ENCODE peak calls at places on chromosome 15, in four cellular contexts. S, R, N and L are unnamed samples.

GRCh38 chr15:101841656-101842055 is 29.7 kb downstream of the OR4F15 start:
- DNase-seq in S (no peak), R (no peak), N (no peak), L (no peak)

GRCh38 chr15:50907866-50908208 is 646 bp upstream of the AP4E1 start:
- DNase-seq in S (no peak), R (peak; percentile 31), N (peak; percentile 28), L (no peak)

GRCh38 chr15:44670087-44670945 is 6.9 kb upstream of the SPG11 start:
- DNase-seq in S (no peak), R (no peak), N (no peak), L (no peak)

GRCh38 chr15:37981781-37982180 is 47.3 kb downstream of the TMCO5A start:
- DNase-seq in S (no peak), R (no peak), N (no peak), L (no peak)

GRCh38 chr15:45377630-45378148 is 655 bp downstream of the GATM start:
- DNase-seq in S (peak; percentile 71), R (no peak), N (peak; percentile 51), L (peak; percentile 73)

GRCh38 chr15:41967506-41968206 is 4.7 kb downstream of the EHD4 start:
- DNase-seq in S (no peak), R (no peak), N (peak; percentile 27), L (no peak)

GRCh38 chr15:63240136-63240535 is 37.3 kb upstream of the APH1B start:
- DNase-seq in S (no peak), R (no peak), N (no peak), L (no peak)

GRCh38 chr15:60751985-60752952 is 273.3 kb upstream of the ICE2 start:
- DNase-seq in S (peak; percentile 37), R (peak; percentile 56), N (peak; percentile 35), L (peak; percentile 57)

GRCh38 chr15:76930831-76931396 is 635 bp upstream of the RCN2 start:
- DNase-seq in S (no peak), R (no peak), N (no peak), L (no peak)

GRCh38 chr15:31214158-31214863 is 112.3 kb upstream of the KLF13 start:
- DNase-seq in S (no peak), R (no peak), N (no peak), L (no peak)

GRCh38 chr15:36133686-36134085 is 445.7 kb upstream of the CDIN1 start:
- DNase-seq in S (no peak), R (no peak), N (no peak), L (no peak)

GRCh38 chr15:96088592-96088991 is 241.9 kb upstream of the NR2F2 start:
- DNase-seq in S (no peak), R (no peak), N (no peak), L (no peak)

GRCh38 chr15:101440846-101441590 is 48.5 kb downstream of the PCSK6 start:
- DNase-seq in S (no peak), R (peak; percentile 68), N (peak; percentile 13), L (no peak)

GRCh38 chr15:74307827-74308642 is 59.4 kb downstream of the CYP11A1 start:
- DNase-seq in S (peak; percentile 41), R (peak; percentile 39), N (peak; percentile 59), L (no peak)

GRCh38 chr15:37134244-37134643 is 33.9 kb upstream of the MEIS2 start:
- DNase-seq in S (no peak), R (no peak), N (no peak), L (no peak)

GRCh38 chr15:69987492-69988482 is 109.9 kb downstream of the TLE3 start:
- DNase-seq in S (no peak), R (peak; percentile 36), N (no peak), L (no peak)

GRCh38 chr15:69666921-69667811 is 214.5 kb downstream of the RPLP1 start:
- DNase-seq in S (no peak), R (no peak), N (no peak), L (no peak)

GRCh38 chr15:40991355-40991754 is 38.1 kb downstream of the CHAC1 start:
- DNase-seq in S (no peak), R (no peak), N (no peak), L (no peak)

GRCh38 chr15:101233651-101234281 is 18.1 kb downstream of the CHSY1 start:
- DNase-seq in S (no peak), R (no peak), N (no peak), L (no peak)

GRCh38 chr15:91879148-91879547 is 25.6 kb downstream of the SLCO3A1 start:
- DNase-seq in S (no peak), R (no peak), N (no peak), L (no peak)

GRCh38 chr15:45645026-45645980 is 10.5 kb downstream of the SQOR start:
- DNase-seq in S (no peak), R (no peak), N (no peak), L (no peak)

GRCh38 chr15:35697549-35698299 is 151.8 kb upstream of the DPH6 start:
- DNase-seq in S (no peak), R (no peak), N (no peak), L (no peak)

GRCh38 chr15:95175914-95176658 is 944.7 kb downstream of the MCTP2 start:
- DNase-seq in S (no peak), R (no peak), N (no peak), L (no peak)

GRCh38 chr15:92709064-92709463 is 53.5 kb upstream of the FAM174B start:
- DNase-seq in S (no peak), R (peak; percentile 45), N (no peak), L (no peak)

GRCh38 chr15:83720466-83720865 is 66.5 kb downstream of the ADAMTSL3 start:
- DNase-seq in S (no peak), R (no peak), N (no peak), L (no peak)

GRCh38 chr15:62099171-62099601 is 32.4 kb downstream of the C2CD4A start:
- DNase-seq in S (no peak), R (no peak), N (no peak), L (no peak)

GRCh38 chr15:44081223-44082013 is 113.7 kb downstream of the FRMD5 start:
- DNase-seq in S (no peak), R (no peak), N (no peak), L (no peak)

GRCh38 chr15:73227433-73228056 is 141.2 kb downstream of the HCN4 start:
- DNase-seq in S (no peak), R (no peak), N (no peak), L (no peak)

GRCh38 chr15:51053571-51053970 is 41.1 kb downstream of the TNFAIP8L3 start:
- DNase-seq in S (no peak), R (no peak), N (no peak), L (no peak)

GRCh38 chr15:100090411-100090810 is 251.4 kb downstream of the ADAMTS17 start:
- DNase-seq in S (no peak), R (no peak), N (no peak), L (no peak)

GRCh38 chr15:63970723-63971426 is 75.4 kb downstream of the DAPK2 start:
- DNase-seq in S (no peak), R (no peak), N (no peak), L (peak; percentile 69)

DNA sequence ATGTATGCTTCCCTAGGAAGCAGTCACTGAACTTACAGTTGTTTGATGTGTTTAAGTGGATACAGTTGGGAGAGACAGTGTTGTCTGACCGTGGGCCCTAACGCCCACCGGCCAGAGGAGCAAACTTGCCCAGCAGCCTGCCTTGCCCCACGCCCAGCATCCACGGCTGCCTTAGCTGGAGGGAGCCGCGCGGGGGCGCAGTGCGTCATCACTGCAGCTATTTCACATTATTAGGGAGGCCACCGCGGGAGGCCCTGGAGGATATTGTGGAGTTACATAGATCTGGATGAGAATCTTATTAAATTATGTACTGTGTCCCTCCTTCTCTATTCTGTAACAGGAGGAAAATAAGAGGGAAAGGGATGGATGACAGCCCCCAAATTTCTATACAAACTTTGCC is 267.2 kb downstream of the GABRG3 start:
- DNase-seq in S (no peak), R (no peak), N (no peak), L (no peak)
- TF ChIP-seq CTCF in S (no peak), R (no peak), N (no peak), L (no peak)

GRCh38 chr15:27683126-27683525 is 416.0 kb downstream of the OCA2 start:
- DNase-seq in S (no peak), R (no peak), N (no peak), L (no peak)
- H3K4me1 ChIP-seq in S (no peaks in the 10 kb centered on the region), R (no peaks in the 10 kb centered on the region), N (no peaks in the 10 kb centered on the region), L (no peaks in the 10 kb centered on the region)

GRCh38 chr15:59303136-59303535 is 69.5 kb downstream of the MYO1E start:
- DNase-seq in S (no peak), R (no peak), N (no peak), L (no peak)
- H3K27ac ChIP-seq in S (no peak overlapping the region), R (no peak overlapping the region), N (no peak overlapping the region), L (no peak overlapping the region)

GRCh38 chr15:55194246-55194645 is 2.5 kb downstream of the RSL24D1 start:
- DNase-seq in S (no peak), R (no peak), N (no peak), L (no peak)
- TF ChIP-seq CTCF in S (no peak), R (no peak), N (no peak), L (no peak)

DNA sequence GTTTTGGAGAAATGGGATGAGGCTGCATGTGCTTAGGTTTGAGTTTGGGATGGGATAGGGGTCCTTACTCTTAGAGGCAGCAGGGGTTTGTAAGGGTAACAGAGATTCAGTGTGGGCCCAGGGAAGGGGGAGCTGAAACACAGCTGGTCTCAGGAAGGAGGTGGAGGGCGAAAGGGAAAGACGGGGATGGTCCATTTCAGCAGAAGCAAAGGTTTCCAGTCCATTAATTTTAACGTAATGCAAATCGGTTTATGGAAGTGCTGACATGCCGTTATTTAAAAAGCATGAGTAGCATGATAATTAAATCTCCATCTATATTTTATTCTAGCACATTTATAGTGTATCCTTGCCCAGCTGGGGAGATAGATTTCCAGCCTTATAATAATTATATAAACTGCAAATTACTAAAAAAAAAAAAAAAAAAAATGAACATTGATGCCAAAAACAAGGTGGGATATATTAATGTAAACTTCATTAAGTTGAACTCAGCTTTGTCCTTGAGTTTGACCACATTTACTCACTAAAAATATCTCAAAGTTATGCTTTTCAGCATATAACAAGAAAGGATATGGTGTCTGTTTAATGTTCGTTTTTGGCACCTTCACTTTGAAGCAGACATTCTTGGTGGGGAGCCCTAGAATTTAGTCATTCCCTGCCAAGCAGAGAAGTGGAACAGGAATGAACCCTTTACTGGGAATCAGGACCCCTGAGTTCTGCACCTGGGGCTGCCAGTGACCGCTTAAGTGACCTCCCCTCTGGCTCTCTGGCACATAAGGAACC is 234.7 kb downstream of the THSD4 start:
- DNase-seq in S (no peak), R (no peak), N (no peak), L (no peak)
- H3K4me1 ChIP-seq in S (no peaks in the 10 kb centered on the region), R (no peaks in the 10 kb centered on the region), N (no peaks in the 10 kb centered on the region), L (no peaks in the 10 kb centered on the region)

DNA sequence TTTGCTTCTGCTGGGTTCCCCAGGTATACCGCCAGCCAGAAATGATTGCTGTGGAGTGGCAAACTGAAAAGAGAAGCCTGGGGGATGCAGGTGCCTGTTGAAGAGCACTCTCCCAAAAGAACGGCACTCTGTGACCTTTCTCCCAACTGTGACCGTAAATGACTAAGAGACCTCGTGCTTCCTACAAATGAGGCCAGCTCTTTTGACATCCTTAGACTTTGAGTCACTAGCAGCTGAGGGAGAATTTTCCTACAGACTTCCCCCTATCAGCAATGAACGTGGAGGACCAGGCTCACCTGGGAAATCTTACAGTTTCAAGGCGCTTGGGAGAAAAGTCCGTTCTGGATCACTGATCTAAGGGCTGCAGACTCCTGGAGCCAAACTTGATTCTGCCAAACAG is 8.6 kb downstream of the AQP9 start:
- DNase-seq in S (no peak), R (no peak), N (no peak), L (no peak)
- H3K27ac ChIP-seq in S (no peak overlapping the region), R (no peak overlapping the region), N (no peak overlapping the region), L (no peak overlapping the region)

GRCh38 chr15:89419370-89419984 is 76.9 kb downstream of the RHCG start:
- DNase-seq in S (peak; percentile 61), R (no peak), N (no peak), L (no peak)
- TF ChIP-seq CTCF in S (no peak), R (no peak), N (no peak), L (no peak)